ENCODE peak calls at places on chromosomes 3 and 15, in ten cellular contexts. U is mammary epithelial cell, K is uterus, E is thyroid gland, C is WERI-Rb-1, I is PC-9, O is psoas muscle, N is Peyer's patch, V is brain microvascular endothelial cell, G is IMR-90. J is an unnamed sample. For H3K36me3, the result is how much of the 10 kb centered on the place peaks cover.

GRCh38 chr15:57031082-57031481 is 112.6 kb downstream of the TCF12 start:
- DNase-seq in O (no peak), G (no peak), I (no peak), E (no peak), K (no peak), C (no peak), U (no peak), N (no peak), V (no peak), J (no peak)

GRCh38 chr3:169022457-169022856 is 641.1 kb downstream of the MECOM start:
- DNase-seq in U (no peak), I (no peak), G (no peak), K (no peak), N (no peak), V (peak), E (no peak), O (no peak), C (no peak), J (no peak)

GRCh38 chr3:21672303-21672702 is 78.7 kb downstream of the ZNF385D start:
- DNase-seq in C (peak), U (peak), O (no peak), N (no peak), K (peak), G (peak), V (peak), I (peak), E (no peak), J (no peak)

GRCh38 chr3:106004137-106004600 is 135.4 kb upstream of the CBLB start:
- DNase-seq in N (no peak), U (peak), C (no peak), V (peak), I (no peak), O (no peak), G (peak), E (no peak), K (no peak), J (no peak)

GRCh38 chr3:140343211-140343610 is 334.7 kb upstream of the TRIM42 start:
- DNase-seq in E (no peak), V (no peak), G (no peak), N (no peak), U (no peak), C (no peak), K (no peak), O (no peak), I (no peak), J (no peak)

GRCh38 chr15:25346371-25346770 is 92.5 kb downstream of the UBE3A start:
- DNase-seq in C (no peak), K (no peak), U (peak), E (no peak), V (no peak), G (no peak), N (no peak), O (no peak), I (no peak), J (no peak)

GRCh38 chr3:177777699-177778098 is 580.4 kb upstream of the TBL1XR1 start:
- DNase-seq in I (peak), K (no peak), O (peak), E (peak), C (peak), V (peak), N (peak), U (peak), G (peak), J (peak)

GRCh38 chr3:17473761-17474160 is 268.7 kb downstream of the TBC1D5 start:
- DNase-seq in V (no peak), G (peak), C (no peak), K (no peak), N (no peak), E (no peak), I (no peak), U (no peak), O (no peak), J (no peak)

GRCh38 chr15:41954036-41954435 is 18.3 kb downstream of the EHD4 start:
- DNase-seq in I (no peak), O (no peak), G (no peak), V (no peak), U (no peak), K (no peak), E (no peak), C (no peak), N (no peak), J (no peak)

DNA sequence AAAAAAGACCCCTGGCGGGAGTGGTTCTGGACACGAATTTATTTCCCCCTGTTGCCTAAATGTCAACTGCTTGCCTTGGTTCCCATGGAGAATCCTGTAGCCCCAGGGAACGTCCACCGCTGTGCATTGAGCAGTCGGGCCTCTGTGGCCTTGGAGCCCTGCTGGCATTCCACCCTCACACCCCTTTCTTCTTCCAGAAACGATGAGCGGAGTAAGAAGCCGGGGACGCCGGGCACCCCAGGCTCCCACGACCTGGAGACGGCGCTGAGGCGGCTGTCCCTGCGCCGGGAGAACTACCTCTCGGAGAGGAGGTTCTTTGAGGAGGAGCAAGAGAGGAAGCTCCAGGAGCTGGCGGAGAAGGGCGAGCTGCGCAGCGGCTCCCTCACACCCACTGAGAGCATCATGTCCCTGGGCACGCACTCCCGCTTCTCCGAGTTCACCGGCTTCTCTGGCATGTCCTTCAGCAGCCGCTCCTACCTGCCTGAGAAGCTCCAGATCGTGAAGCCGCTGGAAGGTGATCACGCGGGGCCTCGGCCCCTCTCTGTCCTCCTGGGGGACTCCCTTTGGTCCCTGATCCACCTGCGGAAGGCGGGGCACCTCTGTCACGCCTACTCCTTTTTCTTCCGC is 63.6 kb downstream of the CCK start:
- DNase-seq in V (no peak), C (no peak), N (no peak), K (no peak), G (no peak), I (no peak), E (no peak), U (no peak), O (no peak), J (no peak)
- H3K36me3 ChIP-seq in V (under half), C (half or more), N (under half), K (under half), G (under half), I (under half), E (half or more), U (under half), O (under half), J (under half)

GRCh38 chr15:38724827-38725226 is 160.2 kb upstream of the RASGRP1 start:
- DNase-seq in U (no peak), N (no peak), E (no peak), O (no peak), K (no peak), I (no peak), V (no peak), G (no peak), C (no peak), J (no peak)
- TF ChIP-seq CTCF in U (peak), N (peak), E (no peak), O (no peak), K (no peak), I (no peak), V (peak), G (no peak), C (no peak), J (no peak)

DNA sequence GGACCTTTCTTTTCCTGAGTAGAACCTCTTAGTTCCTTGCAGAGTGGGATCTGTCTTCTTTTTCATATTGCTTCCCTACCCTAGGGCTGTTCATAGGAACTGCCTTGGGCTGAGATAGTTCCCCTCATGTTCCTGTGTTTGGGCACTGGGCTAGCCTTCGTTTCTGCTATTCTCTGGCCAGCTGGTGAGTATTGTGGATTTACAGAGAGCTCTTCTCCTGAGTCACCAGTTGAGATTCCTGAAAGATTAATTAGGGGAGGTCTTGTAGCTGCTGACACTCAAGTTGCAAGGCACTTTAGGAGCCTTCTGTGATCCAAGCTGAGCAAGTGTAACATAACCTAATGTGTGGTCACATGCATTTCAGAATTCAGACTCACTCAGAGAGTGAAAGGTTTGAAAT is 30.7 kb downstream of the CHD2 start:
- DNase-seq in G (peak), I (peak), E (no peak), K (no peak), C (peak), V (peak), N (no peak), U (peak), O (no peak), J (peak)
- H3K36me3 ChIP-seq in G (half or more), I (half or more), E (half or more), K (under half), C (half or more), V (half or more), N (under half), U (half or more), O (under half), J (under half)

GRCh38 chr15:44094776-44095175 is 100.3 kb downstream of the FRMD5 start:
- DNase-seq in E (no peak), U (no peak), O (no peak), C (no peak), K (no peak), G (no peak), N (no peak), I (no peak), V (peak), J (no peak)
- TF ChIP-seq CTCF in E (no peak), U (no peak), O (no peak), C (no peak), K (no peak), G (no peak), N (no peak), I (no peak), V (no peak), J (no peak)